ENCODE peak calls at places on chromosomes 12 and 14, in seven cellular contexts. One of them, this sample, is unnamed.

GRCh38 chr12:19150273-19150895 is 20.9 kb downstream of the PLEKHA5 start:
- DNase-seq in PC-3: no peak
- DNase-seq in neural crest cell: no peak
- DNase-seq in GM10248: no peak
- DNase-seq in right lobe of liver: no peak
- DNase-seq in left ventricle myocardium inferior: no peak
- DNase-seq in body of pancreas: no peak
- DNase-seq in this sample: no peak

GRCh38 chr14:90554341-90554740 is 157.5 kb downstream of the CALM1 start:
- DNase-seq in PC-3: no peak
- DNase-seq in neural crest cell: no peak
- DNase-seq in GM10248: no peak
- DNase-seq in right lobe of liver: no peak
- DNase-seq in left ventricle myocardium inferior: peak; percentile 46
- DNase-seq in body of pancreas: no peak
- DNase-seq in this sample: no peak

GRCh38 chr12:27220057-27220987 is 23.8 kb upstream of the STK38L start:
- DNase-seq in PC-3: no peak
- DNase-seq in neural crest cell: no peak
- DNase-seq in GM10248: peak; percentile 46
- DNase-seq in right lobe of liver: no peak
- DNase-seq in left ventricle myocardium inferior: no peak
- DNase-seq in body of pancreas: no peak
- DNase-seq in this sample: no peak

GRCh38 chr14:74085828-74086227 is 1.1 kb downstream of the LIN52 start:
- DNase-seq in PC-3: no peak
- DNase-seq in neural crest cell: no peak
- DNase-seq in GM10248: peak; percentile 58
- DNase-seq in right lobe of liver: no peak
- DNase-seq in left ventricle myocardium inferior: no peak
- DNase-seq in body of pancreas: no peak
- DNase-seq in this sample: no peak

GRCh38 chr12:27555928-27556778 is 32.1 kb downstream of the PPFIBP1 start:
- DNase-seq in PC-3: no peak
- DNase-seq in neural crest cell: no peak
- DNase-seq in GM10248: no peak
- DNase-seq in right lobe of liver: no peak
- DNase-seq in left ventricle myocardium inferior: no peak
- DNase-seq in body of pancreas: no peak
- DNase-seq in this sample: no peak

GRCh38 chr12:47801904-47802246 is 17.8 kb downstream of the HDAC7 start:
- DNase-seq in PC-3: no peak
- DNase-seq in neural crest cell: no peak
- DNase-seq in GM10248: no peak
- DNase-seq in right lobe of liver: no peak
- DNase-seq in left ventricle myocardium inferior: no peak
- DNase-seq in body of pancreas: no peak
- DNase-seq in this sample: no peak

GRCh38 chr12:2113501-2113912 is 60.7 kb downstream of the CACNA1C start:
- DNase-seq in PC-3: no peak
- DNase-seq in neural crest cell: no peak
- DNase-seq in GM10248: no peak
- DNase-seq in right lobe of liver: no peak
- DNase-seq in left ventricle myocardium inferior: peak; percentile 79
- DNase-seq in body of pancreas: peak; percentile 70
- DNase-seq in this sample: no peak

GRCh38 chr12:78210894-78211302 is 380.2 kb downstream of the NAV3 start:
- DNase-seq in PC-3: peak; percentile 92
- DNase-seq in neural crest cell: peak; percentile 9
- DNase-seq in GM10248: no peak
- DNase-seq in right lobe of liver: no peak
- DNase-seq in left ventricle myocardium inferior: no peak
- DNase-seq in body of pancreas: no peak
- DNase-seq in this sample: peak; percentile 96

GRCh38 chr14:81464253-81465001 is 64.3 kb upstream of the STON2 start:
- DNase-seq in PC-3: peak; percentile 88
- DNase-seq in neural crest cell: peak; percentile 73
- DNase-seq in GM10248: peak; percentile 66
- DNase-seq in right lobe of liver: no peak
- DNase-seq in left ventricle myocardium inferior: no peak
- DNase-seq in body of pancreas: peak; percentile 57
- DNase-seq in this sample: peak; percentile 14

GRCh38 chr12:51826881-51827280 is 21.6 kb downstream of the FIGNL2 start:
- DNase-seq in PC-3: no peak
- DNase-seq in neural crest cell: no peak
- DNase-seq in GM10248: no peak
- DNase-seq in right lobe of liver: no peak
- DNase-seq in left ventricle myocardium inferior: no peak
- DNase-seq in body of pancreas: no peak
- DNase-seq in this sample: no peak

GRCh38 chr12:94586589-94587259 is 63.6 kb downstream of the TMCC3 start:
- DNase-seq in PC-3: peak; percentile 64
- DNase-seq in neural crest cell: no peak
- DNase-seq in GM10248: no peak
- DNase-seq in right lobe of liver: no peak
- DNase-seq in left ventricle myocardium inferior: no peak
- DNase-seq in body of pancreas: no peak
- DNase-seq in this sample: no peak
- TF ChIP-seq CTCF in PC-3: no peak
- TF ChIP-seq CTCF in neural crest cell: no peak
- TF ChIP-seq CTCF in GM10248: no peak
- TF ChIP-seq CTCF in right lobe of liver: no peak
- TF ChIP-seq CTCF in left ventricle myocardium inferior: no peak
- TF ChIP-seq CTCF in body of pancreas: no peak
- TF ChIP-seq CTCF in this sample: no peak

GRCh38 chr14:71382315-71382714 is 475.1 kb downstream of the PCNX1 start:
- DNase-seq in PC-3: no peak
- DNase-seq in neural crest cell: no peak
- DNase-seq in GM10248: no peak
- DNase-seq in right lobe of liver: no peak
- DNase-seq in left ventricle myocardium inferior: no peak
- DNase-seq in body of pancreas: no peak
- DNase-seq in this sample: no peak
- TF ChIP-seq CTCF in PC-3: no peak
- TF ChIP-seq CTCF in neural crest cell: no peak
- TF ChIP-seq CTCF in GM10248: no peak
- TF ChIP-seq CTCF in right lobe of liver: no peak
- TF ChIP-seq CTCF in left ventricle myocardium inferior: no peak
- TF ChIP-seq CTCF in body of pancreas: no peak
- TF ChIP-seq CTCF in this sample: no peak

GRCh38 chr12:6919588-6919987 is 5.2 kb downstream of the ENO2 start:
- DNase-seq in PC-3: no peak
- DNase-seq in neural crest cell: no peak
- DNase-seq in GM10248: no peak
- DNase-seq in right lobe of liver: no peak
- DNase-seq in left ventricle myocardium inferior: no peak
- DNase-seq in body of pancreas: no peak
- DNase-seq in this sample: no peak
- TF ChIP-seq CTCF in PC-3: peak; percentile 20
- TF ChIP-seq CTCF in neural crest cell: no peak
- TF ChIP-seq CTCF in GM10248: no peak
- TF ChIP-seq CTCF in right lobe of liver: no peak
- TF ChIP-seq CTCF in left ventricle myocardium inferior: no peak
- TF ChIP-seq CTCF in body of pancreas: no peak
- TF ChIP-seq CTCF in this sample: no peak

GRCh38 chr14:77059276-77059934 is 30.9 kb upstream of the IRF2BPL start:
- DNase-seq in PC-3: peak; percentile 95
- DNase-seq in neural crest cell: peak; percentile 64
- DNase-seq in GM10248: no peak
- DNase-seq in right lobe of liver: no peak
- DNase-seq in left ventricle myocardium inferior: no peak
- DNase-seq in body of pancreas: no peak
- DNase-seq in this sample: peak; percentile 77
- TF ChIP-seq CTCF in PC-3: peak; percentile 68
- TF ChIP-seq CTCF in neural crest cell: peak; percentile 60
- TF ChIP-seq CTCF in GM10248: peak; percentile 13
- TF ChIP-seq CTCF in right lobe of liver: no peak
- TF ChIP-seq CTCF in left ventricle myocardium inferior: peak; percentile 36
- TF ChIP-seq CTCF in body of pancreas: no peak
- TF ChIP-seq CTCF in this sample: peak; percentile 50

DNA sequence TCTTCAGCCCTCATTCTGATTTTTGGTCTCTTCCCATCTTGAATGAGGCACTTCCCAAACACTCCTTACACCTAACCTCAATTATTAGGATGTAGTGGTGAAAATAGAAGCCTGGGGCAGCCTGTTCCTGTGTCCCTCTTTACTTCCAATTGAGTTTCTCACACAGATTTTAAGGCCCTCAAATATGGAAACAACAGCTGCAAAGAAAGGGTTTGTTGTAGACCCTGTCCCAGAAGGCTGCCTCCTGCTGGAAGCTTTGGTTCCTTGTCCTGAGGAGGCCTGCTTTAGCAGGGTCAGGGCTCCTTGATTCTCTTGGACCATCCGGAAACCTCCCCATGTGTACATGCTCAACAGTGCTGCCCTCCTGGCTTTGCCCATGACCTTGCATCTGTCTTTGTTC is 101.3 kb downstream of the TGFB3 start:
- DNase-seq in PC-3: no peak
- DNase-seq in neural crest cell: no peak
- DNase-seq in GM10248: no peak
- DNase-seq in right lobe of liver: no peak
- DNase-seq in left ventricle myocardium inferior: no peak
- DNase-seq in body of pancreas: no peak
- DNase-seq in this sample: no peak
- TF ChIP-seq CTCF in PC-3: peak; percentile 34
- TF ChIP-seq CTCF in neural crest cell: no peak
- TF ChIP-seq CTCF in GM10248: no peak
- TF ChIP-seq CTCF in right lobe of liver: no peak
- TF ChIP-seq CTCF in left ventricle myocardium inferior: no peak
- TF ChIP-seq CTCF in body of pancreas: no peak
- TF ChIP-seq CTCF in this sample: no peak

DNA sequence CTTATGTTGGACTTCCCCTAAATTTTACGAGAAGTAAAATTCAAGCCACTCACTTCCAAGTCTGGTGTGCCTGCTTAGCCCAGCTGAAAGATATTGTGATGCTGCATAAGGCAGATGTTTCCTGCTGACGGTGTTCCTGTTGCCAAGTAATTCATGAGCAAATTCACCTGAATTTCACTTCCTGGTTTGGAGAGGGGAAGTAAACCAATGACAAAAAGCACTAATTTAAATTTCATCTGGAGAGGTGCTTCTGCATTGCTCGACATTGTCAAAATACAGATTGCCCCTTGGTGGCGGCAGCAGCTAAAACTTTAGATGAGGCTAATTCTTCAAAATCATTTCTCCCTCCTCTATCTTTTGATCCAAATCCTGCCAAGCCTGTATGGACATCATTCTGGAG is 281.1 kb downstream of the AACS start:
- DNase-seq in PC-3: peak; percentile 11
- DNase-seq in neural crest cell: no peak
- DNase-seq in GM10248: no peak
- DNase-seq in right lobe of liver: no peak
- DNase-seq in left ventricle myocardium inferior: no peak
- DNase-seq in body of pancreas: no peak
- DNase-seq in this sample: no peak
- TF ChIP-seq CTCF in PC-3: peak; percentile 28
- TF ChIP-seq CTCF in neural crest cell: no peak
- TF ChIP-seq CTCF in GM10248: peak; percentile 31
- TF ChIP-seq CTCF in right lobe of liver: peak; percentile 43
- TF ChIP-seq CTCF in left ventricle myocardium inferior: peak; percentile 13
- TF ChIP-seq CTCF in body of pancreas: no peak
- TF ChIP-seq CTCF in this sample: no peak

GRCh38 chr12:62006076-62006732 is 254.0 kb upstream of the USP15 start:
- DNase-seq in PC-3: peak; percentile 63
- DNase-seq in neural crest cell: peak; percentile 22
- DNase-seq in GM10248: peak; percentile 44
- DNase-seq in right lobe of liver: peak; percentile 14
- DNase-seq in left ventricle myocardium inferior: no peak
- DNase-seq in body of pancreas: peak; percentile 15
- DNase-seq in this sample: peak; percentile 3
- TF ChIP-seq CTCF in PC-3: peak; percentile 80
- TF ChIP-seq CTCF in neural crest cell: peak; percentile 85
- TF ChIP-seq CTCF in GM10248: peak; percentile 70
- TF ChIP-seq CTCF in right lobe of liver: peak; percentile 77
- TF ChIP-seq CTCF in left ventricle myocardium inferior: peak; percentile 72
- TF ChIP-seq CTCF in body of pancreas: peak; percentile 4
- TF ChIP-seq CTCF in this sample: peak; percentile 70

This sample was measured in AG09309.